ENCODE peak calls at places on chromosome 11, in nine cellular contexts. R is myocyte; D is HT1080; J is sciatic nerve; X is H1; S is amniotic stem cell; O is stimulated activated CD4-positive, alpha-beta T cell treated with anti-CD3 and anti-CD28 coated beads, Interleukin-2, amount 100 ng/mL, for 48 hours; B is NCI-H774; A is GM23248. M is an unnamed sample.

GRCh38 chr11:120054016-120054752 is 83.7 kb downstream of the TRIM29 start:
- DNase-seq in R (peak), D (no peak), J (no peak), X (no peak), S (no peak), O (no peak), B (no peak), A (no peak), M (no peak)

GRCh38 chr11:85431319-85431718 is 195.8 kb downstream of the DLG2 start:
- DNase-seq in R (no peak), D (no peak), J (no peak), X (no peak), S (no peak), O (no peak), B (no peak), A (no peak), M (no peak)

GRCh38 chr11:2932850-2933251 is 3.6 kb upstream of the PHLDA2 start:
- DNase-seq in R (no peak), D (peak), J (peak), X (no peak), S (no peak), O (no peak), B (no peak), A (peak), M (no peak)

GRCh38 chr11:128472128-128473110 is 114.9 kb downstream of the ETS1 start:
- DNase-seq in R (no peak), D (peak), J (no peak), X (no peak), S (no peak), O (no peak), B (no peak), A (peak), M (no peak)

GRCh38 chr11:45834298-45834756 is 12.9 kb upstream of the CRY2 start:
- DNase-seq in R (no peak), D (no peak), J (peak), X (no peak), S (no peak), O (no peak), B (no peak), A (no peak), M (peak)

GRCh38 chr11:111634981-111635705 is 32.9 kb downstream of the SIK2 start:
- DNase-seq in R (no peak), D (peak), J (no peak), X (no peak), S (no peak), O (no peak), B (no peak), A (peak), M (no peak)

GRCh38 chr11:111918390-111919256 is at the start of gene C11orf52:
- DNase-seq in R (peak), D (peak), J (no peak), X (peak), S (no peak), O (no peak), B (peak), A (peak), M (no peak)

GRCh38 chr11:34588023-34588422 is 32.9 kb upstream of the EHF start:
- DNase-seq in R (no peak), D (no peak), J (no peak), X (no peak), S (no peak), O (no peak), B (no peak), A (no peak), M (no peak)

GRCh38 chr11:11580831-11581492 is 40.8 kb downstream of the GALNT18 start:
- DNase-seq in R (no peak), D (no peak), J (no peak), X (no peak), S (no peak), O (no peak), B (peak), A (peak), M (no peak)

GRCh38 chr11:19725379-19726079 is 12.9 kb downstream of the NAV2 start:
- DNase-seq in R (no peak), D (no peak), J (no peak), X (no peak), S (no peak), O (no peak), B (no peak), A (no peak), M (no peak)

GRCh38 chr11:60788401-60789110 is 3.4 kb downstream of the MS4A10 start:
- DNase-seq in R (no peak), D (no peak), J (no peak), X (no peak), S (no peak), O (no peak), B (no peak), A (no peak), M (no peak)

GRCh38 chr11:109697140-109697843 is 275.3 kb downstream of the C11orf87 start:
- DNase-seq in R (peak), D (peak), J (no peak), X (peak), S (peak), O (no peak), B (peak), A (peak), M (no peak)

GRCh38 chr11:102843474-102843873 is at the start of gene MMP3:
- DNase-seq in R (no peak), D (peak), J (no peak), X (no peak), S (no peak), O (no peak), B (no peak), A (peak), M (no peak)

M was measured in stimulated activated effector memory CD8-positive, alpha-beta T cell treated with anti-CD3 and anti-CD28 coated beads, Interleukin-12 subunit alpha, Interleukin-12 subunit beta, amount 100 ng/mL, for 72 hours.